ENCODE peak calls at places on chromosomes 12 and 14, in seven cellular contexts. F is cardiac muscle cell, N is epithelial cell of esophagus, V is A673, T is tibial artery, X is NB4, W is cardiac fibroblast. Z is an unnamed sample.

GRCh38 chr12:47437570-47437969 is 268.3 kb downstream of the RPAP3 start:
- DNase-seq in T (no peak), F (no peak), N (no peak), V (peak; percentile 3), X (no peak), W (no peak), Z (no peak)

GRCh38 chr12:3518902-3519301 is 27.9 kb downstream of the PRMT8 start:
- DNase-seq in V (no peak), T (no peak), F (no peak), W (no peak), X (no peak), N (no peak), Z (no peak)

GRCh38 chr12:100170313-100170858 is 27.7 kb upstream of the BLTP3B start:
- DNase-seq in X (no peak), V (no peak), N (no peak), W (peak; percentile 32), F (peak; percentile 25), T (no peak), Z (no peak)

GRCh38 chr12:130919115-130919514 is 34.6 kb upstream of the ADGRD1 start:
- DNase-seq in X (no peak), T (no peak), N (no peak), V (no peak), F (no peak), W (no peak), Z (no peak)

GRCh38 chr12:524167-524951 is 64.6 kb downstream of the B4GALNT3 start:
- DNase-seq in T (no peak), N (peak; percentile 36), F (no peak), W (no peak), V (peak; percentile 19), X (no peak), Z (no peak)

GRCh38 chr12:113232787-113233585 is 11.7 kb downstream of the TPCN1 start:
- DNase-seq in T (peak; percentile 67), N (no peak), F (no peak), W (no peak), X (no peak), V (peak; percentile 89), Z (no peak)

GRCh38 chr12:1552978-1553471 is 41.4 kb downstream of the FBXL14 start:
- DNase-seq in N (no peak), X (no peak), V (no peak), W (no peak), T (no peak), F (no peak), Z (no peak)

GRCh38 chr14:68781161-68782021 is 11.5 kb downstream of the ZFP36L1 start:
- DNase-seq in V (no peak), W (no peak), F (no peak), X (no peak), N (no peak), T (peak; percentile 23), Z (no peak)

GRCh38 chr14:52119030-52119429 is 50.2 kb upstream of the NID2 start:
- DNase-seq in W (no peak), T (no peak), V (no peak), N (no peak), X (no peak), F (no peak), Z (no peak)

GRCh38 chr14:99241314-99242035 is 30.5 kb downstream of the BCL11B start:
- DNase-seq in F (no peak), T (no peak), V (no peak), N (no peak), W (no peak), X (peak; percentile 19), Z (no peak)

GRCh38 chr12:116964740-116965090 is 54.0 kb downstream of the FBXW8 start:
- DNase-seq in V (no peak), W (no peak), T (no peak), X (no peak), N (no peak), F (no peak), Z (no peak)

GRCh38 chr12:57755194-57755453 is 221 bp downstream of the MARCHF9 start:
- DNase-seq in X (no peak), T (no peak), N (no peak), F (no peak), V (no peak), W (no peak), Z (no peak)

GRCh38 chr12:99138397-99138796 is 493.3 kb downstream of the APAF1 start:
- DNase-seq in W (no peak), N (no peak), X (no peak), V (no peak), T (no peak), F (no peak), Z (no peak)

GRCh38 chr12:53703746-53704145 is 23.5 kb downstream of the CALCOCO1 start:
- DNase-seq in F (peak; percentile 28), T (no peak), X (no peak), N (no peak), W (peak; percentile 23), V (no peak), Z (no peak)

GRCh38 chr14:94110552-94111181 is at the start of gene IFI27:
- DNase-seq in N (peak; percentile 32), W (peak; percentile 69), X (no peak), V (no peak), T (no peak), F (peak; percentile 66), Z (no peak)
- H3K4me3 ChIP-seq in N (no peak within 1 kb of the TSS), W (peak within 1 kb of the TSS; percentile 54), X (no peak within 1 kb of the TSS), V (no peak within 1 kb of the TSS), T (peak within 1 kb of the TSS; percentile 16), F (no peak within 1 kb of the TSS), Z (no peak within 1 kb of the TSS)

GRCh38 chr12:120689397-120690082 is 2.6 kb downstream of the MLEC start:
- DNase-seq in F (no peak), N (no peak), T (no peak), W (no peak), V (no peak), X (peak; percentile 37), Z (no peak)
- H3K4me3 ChIP-seq in F (peak overlapping the region; percentile 85), N (peak overlapping the region; percentile 86), T (peak overlapping the region; percentile 78), W (peak overlapping the region; percentile 84), V (peak overlapping the region; percentile 93), X (peak overlapping the region; percentile 92), Z (peak overlapping the region; percentile 88)

DNA sequence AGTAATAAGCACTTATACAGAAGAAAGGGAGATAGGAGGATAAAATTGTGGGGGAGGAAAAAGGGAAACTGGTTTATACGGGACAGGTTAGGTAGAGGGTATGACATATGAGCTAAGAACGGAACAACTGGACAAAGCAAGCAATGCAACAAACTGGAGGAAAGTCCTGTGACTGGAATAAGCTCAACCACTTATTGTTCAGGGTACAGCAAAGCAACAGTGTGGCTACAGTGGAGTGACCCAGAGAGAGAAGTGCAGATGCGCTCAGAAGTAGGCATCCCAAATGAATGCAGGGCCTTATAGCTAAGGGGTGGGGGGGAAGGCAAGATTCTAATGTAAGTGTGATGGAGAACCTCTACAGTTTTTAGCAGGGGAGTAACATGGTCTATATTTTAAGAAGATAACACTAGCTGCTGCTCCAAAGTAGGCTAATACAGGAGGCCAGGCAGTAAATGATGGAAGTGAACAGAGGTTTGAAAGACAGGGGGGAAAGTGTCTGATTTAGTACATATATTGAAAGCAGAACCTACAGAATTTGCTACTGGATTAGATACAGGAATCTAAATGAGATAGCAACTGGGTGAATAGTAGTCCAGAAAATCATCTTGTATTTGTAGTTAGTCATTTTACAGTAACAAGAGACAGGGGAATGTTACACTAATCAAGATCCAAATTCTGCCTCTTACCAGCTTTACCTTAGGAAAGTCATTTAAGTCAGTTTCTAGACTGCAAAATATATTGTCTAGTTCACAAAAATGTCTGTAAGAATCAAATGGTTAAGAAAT is 3.3 kb downstream of the UBE2N start:
- DNase-seq in V (no peak), W (no peak), T (no peak), N (no peak), F (no peak), X (no peak), Z (no peak)
- H3K4me3 ChIP-seq in V (no peak overlapping the region), W (no peak overlapping the region), T (no peak overlapping the region), N (no peak overlapping the region), F (no peak overlapping the region), X (peak overlapping the region; percentile 87), Z (peak overlapping the region; percentile 0)

GRCh38 chr14:26381405-26381804 is 216.4 kb downstream of the NOVA1 start:
- DNase-seq in N (no peak), T (no peak), X (no peak), F (no peak), V (no peak), W (no peak), Z (no peak)
- H3K4me3 ChIP-seq in N (no peak overlapping the region), T (no peak overlapping the region), X (no peak overlapping the region), F (no peak overlapping the region), V (no peak overlapping the region), W (no peak overlapping the region), Z (no peak overlapping the region)

DNA sequence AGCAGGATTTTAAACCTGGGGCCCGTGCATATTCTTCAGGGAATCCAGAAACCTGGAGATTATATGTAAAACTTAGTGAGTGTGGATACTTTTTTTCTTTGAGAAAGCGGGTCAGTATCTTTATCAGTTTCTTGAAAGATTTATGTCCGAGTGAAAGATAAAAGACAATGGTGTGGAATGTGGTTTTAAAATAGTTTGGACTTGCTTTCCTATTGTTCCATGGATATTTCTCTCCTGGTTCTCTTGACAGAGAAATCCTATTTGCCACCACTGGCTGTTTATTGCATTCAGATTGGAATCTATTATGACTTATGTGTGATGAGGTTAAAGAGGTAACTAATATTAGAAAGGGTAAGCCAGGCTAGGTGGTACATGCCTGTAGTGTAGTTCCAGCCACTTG is 27.4 kb downstream of the KTN1 start:
- DNase-seq in T (no peak), V (no peak), N (no peak), X (no peak), W (no peak), F (no peak), Z (no peak)
- H3K4me3 ChIP-seq in T (no peak overlapping the region), V (no peak overlapping the region), N (no peak overlapping the region), X (no peak overlapping the region), W (no peak overlapping the region), F (no peak overlapping the region), Z (no peak overlapping the region)

DNA sequence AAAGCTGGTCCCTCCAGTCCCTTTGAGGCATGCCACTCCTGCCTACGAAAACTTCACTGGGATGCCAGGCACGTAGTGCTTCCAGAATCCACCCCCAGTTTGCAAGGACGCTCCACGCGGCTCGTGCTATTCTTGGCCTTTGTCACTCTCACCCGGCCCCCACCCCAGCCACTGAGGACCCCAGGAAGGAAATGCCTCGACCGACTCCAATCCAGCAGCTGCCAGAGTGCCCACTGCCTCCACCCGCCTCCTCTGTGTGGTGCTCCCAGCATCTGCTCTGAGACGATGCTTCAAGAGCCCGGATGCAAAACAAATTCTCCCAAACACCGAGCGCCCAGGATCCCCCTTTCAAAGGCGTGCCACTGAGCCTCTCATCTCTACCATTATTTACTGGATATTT is 123.9 kb downstream of the RFLNA start:
- DNase-seq in V (no peak), F (no peak), N (no peak), W (no peak), T (no peak), X (no peak), Z (no peak)
- H3K4me3 ChIP-seq in V (no peak overlapping the region), F (no peak overlapping the region), N (no peak overlapping the region), W (no peak overlapping the region), T (no peak overlapping the region), X (no peak overlapping the region), Z (no peak overlapping the region)

GRCh38 chr12:6405963-6406362 is 22.0 kb downstream of the LTBR start:
- DNase-seq in F (no peak), X (no peak), N (no peak), V (no peak), T (no peak), W (no peak), Z (no peak)
- H3K4me3 ChIP-seq in F (no peak overlapping the region), X (no peak overlapping the region), N (no peak overlapping the region), V (no peak overlapping the region), T (no peak overlapping the region), W (no peak overlapping the region), Z (no peak overlapping the region)